ENCODE peak calls at places on chromosomes 13 and 19, in nine cellular contexts. W is transverse colon; T is ascending aorta; B is breast epithelium; M is sigmoid colon; D is mucosa of descending colon; Q is psoas muscle; N is left ventricle myocardium inferior; L is CD8-positive, alpha-beta memory T cell. J is an unnamed sample.

GRCh38 chr13:109479991-109480696 is 306.2 kb downstream of the IRS2 start:
- DNase-seq in D (no peak), T (no peak), M (no peak), Q (no peak), B (no peak), L (no peak), N (no peak), W (no peak), J (no peak)

GRCh38 chr19:12959482-12959881 is 2.5 kb upstream of the GADD45GIP1 start:
- DNase-seq in Q (no peak), B (no peak), N (no peak), M (no peak), W (no peak), D (no peak), T (no peak), L (no peak), J (no peak)

GRCh38 chr19:33832633-33833032 is 36.0 kb downstream of the KCTD15 start:
- DNase-seq in Q (no peak), D (no peak), T (no peak), N (no peak), W (no peak), B (no peak), M (no peak), L (no peak), J (no peak)

GRCh38 chr13:26529441-26529840 is 28.0 kb upstream of the WASF3 start:
- DNase-seq in N (peak; percentile 26), M (no peak), D (no peak), T (no peak), B (no peak), Q (peak; percentile 31), L (no peak), W (peak; percentile 20), J (peak; percentile 74)

GRCh38 chr13:65594255-65594654 is 1635.9 kb downstream of the PCDH9 start:
- DNase-seq in T (no peak), L (no peak), N (no peak), B (no peak), M (no peak), W (no peak), Q (no peak), D (no peak), J (no peak)

GRCh38 chr13:27971776-27972618 is 2.9 kb upstream of the CDX2 start:
- DNase-seq in Q (no peak), B (no peak), D (no peak), L (no peak), T (peak; percentile 48), N (no peak), W (no peak), M (no peak), J (no peak)

GRCh38 chr13:95698047-95698749 is 21.3 kb downstream of the DNAJC3 start:
- DNase-seq in L (no peak), W (no peak), Q (no peak), T (no peak), N (no peak), B (no peak), D (no peak), M (no peak), J (no peak)

GRCh38 chr19:15199652-15200574 is 882 bp downstream of the NOTCH3 start:
- DNase-seq in W (no peak), M (no peak), T (no peak), D (no peak), N (no peak), B (no peak), Q (no peak), L (no peak), J (peak; percentile 79)

GRCh38 chr19:49636230-49636932 is 3.6 kb downstream of the RRAS start:
- DNase-seq in B (no peak), Q (no peak), T (no peak), D (no peak), M (no peak), N (no peak), W (no peak), L (no peak), J (no peak)

GRCh38 chr19:10975374-10976036 is 14.7 kb downstream of the SMARCA4 start:
- DNase-seq in L (no peak), T (peak; percentile 72), D (no peak), W (no peak), Q (peak; percentile 60), N (peak; percentile 62), M (peak; percentile 83), B (no peak), J (no peak)

GRCh38 chr13:30743319-30744055 is 8.1 kb downstream of the ALOX5AP start:
- DNase-seq in T (peak; percentile 83), M (no peak), D (no peak), Q (no peak), B (peak; percentile 73), W (peak; percentile 37), N (no peak), L (no peak), J (no peak)
- H3K4me1 ChIP-seq in T (no peaks in the 10 kb centered on the region), M (peaks cover 25% of the 10 kb centered on the region), D (peaks cover 40% of the 10 kb centered on the region), Q (peaks cover 43% of the 10 kb centered on the region), B (no peaks in the 10 kb centered on the region), W (peaks cover 38% of the 10 kb centered on the region), N (peaks cover 42% of the 10 kb centered on the region), L (peaks cover 71% of the 10 kb centered on the region), J (peaks cover 30% of the 10 kb centered on the region)

GRCh38 chr19:47615230-47615629 is 6.3 kb downstream of the BICRA start:
- DNase-seq in B (no peak), D (no peak), N (no peak), T (no peak), W (no peak), L (no peak), M (no peak), Q (no peak), J (no peak)

GRCh38 chr19:47618771-47619170 is 9.8 kb downstream of the BICRA start:
- DNase-seq in M (peak; percentile 89), N (peak; percentile 83), D (no peak), Q (peak; percentile 84), W (peak; percentile 44), L (no peak), B (no peak), T (no peak), J (no peak)

GRCh38 chr19:47613165-47614146 is 4.5 kb downstream of the BICRA start:
- DNase-seq in Q (no peak), L (no peak), W (no peak), B (peak; percentile 30), T (no peak), D (no peak), N (no peak), M (peak; percentile 74), J (no peak)

GRCh38 chr19:47614559-47614958 is 5.6 kb downstream of the BICRA start:
- DNase-seq in W (no peak), Q (no peak), B (no peak), T (no peak), N (no peak), L (no peak), D (no peak), M (no peak), J (no peak)

DNA sequence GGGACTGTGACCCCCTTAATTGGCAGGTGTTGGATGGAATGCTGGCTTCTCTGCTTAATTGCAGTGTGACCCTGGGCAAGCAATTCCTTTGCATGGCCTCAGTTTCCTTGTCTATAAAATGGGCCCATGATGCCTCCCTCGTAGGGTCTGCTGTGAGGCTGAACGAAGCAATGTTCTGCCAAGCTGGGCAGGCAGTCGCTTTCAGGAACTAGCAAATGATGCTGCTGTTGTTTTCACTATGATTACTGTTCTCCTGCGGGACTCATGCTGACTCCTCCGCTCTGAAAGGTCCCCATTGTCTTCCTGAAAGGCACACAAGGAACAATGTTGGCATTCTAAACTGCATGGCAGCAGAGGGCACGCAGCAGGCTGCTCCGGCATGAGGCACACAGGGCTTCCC is 6.8 kb downstream of the BICRA start:
- DNase-seq in L (no peak), B (peak; percentile 44), N (no peak), Q (no peak), W (no peak), T (no peak), M (no peak), D (no peak), J (no peak)
- H3K4me1 ChIP-seq in L (peaks cover 18% of the 10 kb centered on the region), B (no peaks in the 10 kb centered on the region), N (peaks cover 83% of the 10 kb centered on the region), Q (peaks cover 52% of the 10 kb centered on the region), W (peaks cover 33% of the 10 kb centered on the region), T (peaks cover 10% of the 10 kb centered on the region), M (peaks cover 81% of the 10 kb centered on the region), D (peaks cover 18% of the 10 kb centered on the region), J (peaks cover 9% of the 10 kb centered on the region)

DNA sequence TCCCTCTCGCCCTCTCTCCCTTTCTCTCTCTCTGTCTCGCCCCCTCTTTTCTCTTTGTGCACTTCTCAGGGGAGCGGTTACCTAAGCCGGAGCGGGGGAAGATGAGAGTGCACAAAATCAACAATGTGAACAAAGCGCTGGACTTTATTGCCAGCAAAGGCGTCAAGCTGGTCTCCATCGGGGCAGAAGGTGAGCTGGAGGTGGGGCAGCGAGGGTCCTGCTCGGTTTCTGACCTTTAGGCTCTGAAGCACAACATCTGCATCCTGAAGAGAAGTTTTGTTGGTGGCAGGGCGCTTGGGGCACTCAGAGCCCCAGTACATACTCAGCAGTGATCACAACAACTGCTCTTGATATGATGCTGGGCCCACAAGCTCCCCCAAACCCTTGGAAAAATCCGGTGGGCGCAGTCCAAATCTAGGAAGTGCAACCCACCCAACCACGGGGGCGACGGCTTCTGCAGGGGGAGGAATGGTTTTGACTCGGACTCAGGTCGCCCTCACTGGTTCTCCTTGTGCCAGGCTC is 43.3 kb downstream of the CAPN12 start:
- DNase-seq in Q (no peak), L (no peak), T (no peak), N (no peak), B (no peak), D (no peak), W (no peak), M (no peak), J (no peak)
- H3K4me1 ChIP-seq in Q (peaks cover 29% of the 10 kb centered on the region), L (peaks cover 5% of the 10 kb centered on the region), T (peaks cover 42% of the 10 kb centered on the region), N (peaks cover 97% of the 10 kb centered on the region), B (peaks cover 4% of the 10 kb centered on the region), D (peaks cover 44% of the 10 kb centered on the region), W (peaks cover 58% of the 10 kb centered on the region), M (peaks cover 66% of the 10 kb centered on the region), J (no peaks in the 10 kb centered on the region)

GRCh38 chr13:41193469-41193868 is 900 bp downstream of the KBTBD7 start:
- DNase-seq in L (no peak), D (no peak), T (no peak), N (no peak), Q (no peak), B (no peak), W (no peak), M (no peak), J (no peak)

GRCh38 chr13:41196620-41197019 is 2.3 kb upstream of the KBTBD7 start:
- DNase-seq in M (no peak), L (no peak), D (no peak), W (no peak), N (no peak), T (no peak), B (no peak), Q (no peak), J (no peak)

GRCh38 chr13:41193919-41194824 is at the start of gene KBTBD7:
- DNase-seq in W (peak; percentile 94), D (peak; percentile 94), M (peak; percentile 97), Q (peak; percentile 98), B (peak; percentile 85), T (peak; percentile 97), N (peak; percentile 94), L (peak; percentile 83), J (peak; percentile 95)

GRCh38 chr13:41199061-41199460 is 4.7 kb upstream of the KBTBD7 start:
- DNase-seq in N (no peak), T (no peak), B (no peak), W (no peak), M (no peak), D (no peak), L (no peak), Q (no peak), J (no peak)

DNA sequence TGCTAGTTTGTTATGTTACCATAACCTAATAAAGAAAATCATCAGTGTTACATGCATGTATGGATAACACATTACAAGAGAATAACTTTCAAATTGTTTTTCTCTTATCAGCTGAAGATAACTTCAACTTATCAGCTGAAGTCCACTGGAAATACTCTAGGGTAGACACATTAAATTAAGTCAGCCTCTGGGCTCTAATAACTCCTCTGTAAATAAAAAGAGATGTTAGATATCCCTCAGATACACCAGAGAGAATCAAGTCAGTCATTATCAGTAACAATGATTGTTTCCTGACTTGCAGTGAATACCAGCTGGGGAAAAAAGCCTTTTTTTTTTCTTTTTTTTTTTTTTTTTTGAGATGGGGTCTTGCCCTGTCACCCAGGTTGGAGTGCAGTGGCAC is 1.6 kb upstream of the KBTBD7 start:
- DNase-seq in L (no peak), M (no peak), B (no peak), T (no peak), Q (no peak), N (no peak), D (no peak), W (no peak), J (no peak)
- H3K4me1 ChIP-seq in L (peaks cover 13% of the 10 kb centered on the region), M (peaks cover 23% of the 10 kb centered on the region), B (no peaks in the 10 kb centered on the region), T (no peaks in the 10 kb centered on the region), Q (peaks cover 19% of the 10 kb centered on the region), N (peaks cover 31% of the 10 kb centered on the region), D (peaks cover 5% of the 10 kb centered on the region), W (peaks cover 7% of the 10 kb centered on the region), J (peaks cover 39% of the 10 kb centered on the region)